ENCODE peak calls at places on chromosomes 6 and 20, in seven cellular contexts. F is adrenal gland, G is stomach, P is sigmoid colon, S is IMR-90, M is GM12892, J is heart left ventricle. Q is an unnamed sample.

GRCh38 chr6:152094992-152095592 is 287.6 kb downstream of the ESR1 start:
- DNase-seq in M (no peak), F (peak), G (peak), S (peak), P (peak), J (peak), Q (peak)

GRCh38 chr6:14117158-14118090 is at the start of gene CD83:
- DNase-seq in F (peak), J (peak), M (peak), S (peak), P (peak), G (peak), Q (peak)

GRCh38 chr20:35698298-35699126 is 640 bp downstream of the NFS1 start:
- DNase-seq in P (peak), F (peak), G (peak), J (peak), S (no peak), M (no peak), Q (no peak)

GRCh38 chr6:31582230-31582601 is at the start of gene LTB:
- DNase-seq in J (no peak), G (no peak), M (no peak), S (no peak), F (no peak), P (no peak), Q (no peak)

GRCh38 chr6:108510461-108511319 is 50.0 kb upstream of the FOXO3 start:
- DNase-seq in J (no peak), P (no peak), M (no peak), F (no peak), S (no peak), G (no peak), Q (no peak)

GRCh38 chr6:134145786-134146185 is 93.4 kb upstream of the SLC2A12 start:
- DNase-seq in J (no peak), G (no peak), P (no peak), M (no peak), S (peak), F (peak), Q (no peak)

GRCh38 chr6:106963544-106963943 is 11.0 kb downstream of the CD24 start:
- DNase-seq in G (no peak), P (no peak), F (no peak), J (no peak), S (no peak), M (no peak), Q (no peak)

GRCh38 chr6:36350681-36351091 is 14.0 kb upstream of the BNIP5 start:
- DNase-seq in G (peak), P (no peak), S (peak), F (peak), M (no peak), J (no peak), Q (no peak)

GRCh38 chr20:1867495-1868260 is 27.5 kb upstream of the SIRPA start:
- DNase-seq in F (no peak), G (no peak), M (no peak), P (no peak), S (no peak), J (no peak), Q (no peak)

GRCh38 chr6:14831922-14832321 is 413.9 kb upstream of the JARID2 start:
- DNase-seq in J (no peak), F (no peak), S (no peak), P (no peak), G (no peak), M (no peak), Q (no peak)

GRCh38 chr6:116255246-116255800 is 1.4 kb upstream of the TSPYL4 start:
- DNase-seq in G (no peak), S (no peak), P (no peak), M (no peak), F (peak), J (no peak), Q (no peak)

GRCh38 chr20:11907621-11908020 is 10.1 kb upstream of the BTBD3 start:
- DNase-seq in S (peak), P (no peak), F (no peak), G (no peak), M (no peak), J (no peak), Q (no peak)

GRCh38 chr6:38195113-38195635 is 375.6 kb downstream of the ZFAND3 start:
- DNase-seq in M (no peak), S (no peak), F (no peak), J (no peak), G (peak), P (no peak), Q (no peak)

GRCh38 chr6:14243617-14244016 is 126.0 kb downstream of the CD83 start:
- DNase-seq in M (no peak), G (no peak), S (no peak), F (no peak), P (no peak), J (no peak), Q (no peak)

GRCh38 chr6:126367849-126368248 is 27.9 kb downstream of the CENPW start:
- DNase-seq in P (no peak), G (no peak), S (no peak), J (no peak), F (no peak), M (no peak), Q (no peak)

GRCh38 chr6:129140571-129140970 is 257.6 kb downstream of the LAMA2 start:
- DNase-seq in F (no peak), J (peak), P (peak), G (no peak), M (no peak), S (peak), Q (no peak)

GRCh38 chr6:34092631-34093030 is 53.3 kb downstream of the GRM4 start:
- DNase-seq in J (no peak), S (no peak), F (no peak), P (no peak), G (no peak), M (no peak), Q (no peak)

GRCh38 chr6:16007146-16007545 is 121.7 kb upstream of the MYLIP start:
- DNase-seq in P (no peak), F (no peak), J (no peak), M (no peak), S (no peak), G (no peak), Q (no peak)

GRCh38 chr6:54431466-54431865 is 123.2 kb downstream of the TINAG start:
- DNase-seq in G (no peak), F (no peak), M (no peak), J (no peak), P (no peak), S (peak), Q (no peak)

GRCh38 chr6:13267142-13267621 is 61.2 kb downstream of the TBC1D7 start:
- DNase-seq in J (no peak), P (no peak), S (no peak), M (no peak), G (no peak), F (no peak), Q (no peak)

GRCh38 chr6:129844118-129844891 is 16.8 kb downstream of the TMEM244 start:
- DNase-seq in G (no peak), F (no peak), M (no peak), J (no peak), P (no peak), S (peak), Q (peak)

GRCh38 chr20:10783660-10784336 is 110.0 kb upstream of the JAG1 start:
- DNase-seq in J (no peak), G (no peak), S (no peak), M (no peak), F (no peak), P (no peak), Q (no peak)

GRCh38 chr6:162485464-162485863 is 242.1 kb downstream of the PRKN start:
- DNase-seq in J (no peak), M (no peak), P (no peak), G (no peak), F (no peak), S (no peak), Q (no peak)

GRCh38 chr20:24584078-24584477 is 114.6 kb downstream of the SYNDIG1 start:
- DNase-seq in S (no peak), J (no peak), P (no peak), G (no peak), F (no peak), M (no peak), Q (no peak)

GRCh38 chr6:110874880-110875547 is 429 bp downstream of the AMD1 start:
- DNase-seq in P (peak), S (no peak), M (no peak), J (no peak), F (peak), G (peak), Q (no peak)

GRCh38 chr6:38997128-38997761 is 51.3 kb upstream of the GLP1R start:
- DNase-seq in M (no peak), P (no peak), G (peak), S (peak), J (peak), F (peak), Q (no peak)

GRCh38 chr6:39172377-39172757 is 56.9 kb downstream of the KCNK5 start:
- DNase-seq in J (no peak), S (no peak), P (no peak), M (no peak), F (no peak), G (peak), Q (no peak)

GRCh38 chr20:41200446-41201202 is 63.3 kb downstream of the PLCG1 start:
- DNase-seq in F (no peak), M (no peak), P (no peak), G (no peak), J (no peak), S (no peak), Q (no peak)

GRCh38 chr20:45095753-45096371 is 5.1 kb downstream of the KCNS1 start:
- DNase-seq in P (no peak), J (peak), M (peak), S (peak), G (peak), F (peak), Q (peak)

GRCh38 chr6:125097186-125097585 is 56.4 kb upstream of the TPD52L1 start:
- DNase-seq in M (no peak), G (no peak), J (no peak), S (no peak), P (no peak), F (no peak), Q (no peak)

GRCh38 chr6:78746457-78746856 is 120.9 kb upstream of the IRAK1BP1 start:
- DNase-seq in P (no peak), F (no peak), J (no peak), G (no peak), M (no peak), S (peak), Q (no peak)

GRCh38 chr6:132687306-132687705 is 26.5 kb downstream of the VNN1 start:
- DNase-seq in S (peak), P (no peak), M (no peak), J (no peak), F (no peak), G (no peak), Q (peak)

GRCh38 chr20:34907616-34908469 is 31.4 kb downstream of the ACSS2 start:
- DNase-seq in J (peak), M (no peak), P (no peak), G (peak), F (peak), S (peak), Q (peak)

GRCh38 chr20:35762461-35762860 is 9.4 kb upstream of the PHF20 start:
- DNase-seq in F (no peak), J (no peak), S (no peak), G (no peak), P (no peak), M (no peak), Q (no peak)

GRCh38 chr20:3483309-3483708 is 12.5 kb downstream of the ATRN start:
- DNase-seq in F (no peak), G (no peak), S (no peak), P (no peak), J (no peak), M (no peak), Q (no peak)

GRCh38 chr6:128521302-128521632 is 868 bp upstream of the PTPRK start:
- DNase-seq in J (no peak), P (no peak), S (no peak), G (no peak), F (peak), M (no peak), Q (no peak)

GRCh38 chr6:139748353-139749146 is 374.1 kb upstream of the CITED2 start:
- DNase-seq in M (no peak), G (no peak), J (no peak), P (no peak), S (peak), F (peak), Q (no peak)

GRCh38 chr20:47421076-47421475 is 64.6 kb upstream of the ZMYND8 start:
- DNase-seq in J (no peak), S (no peak), F (no peak), M (no peak), P (no peak), G (no peak), Q (no peak)

GRCh38 chr20:63217706-63218105 is 1.8 kb upstream of the YTHDF1 start:
- DNase-seq in J (no peak), P (no peak), F (no peak), M (no peak), G (no peak), S (no peak), Q (no peak)

GRCh38 chr20:63214514-63214913 is 1.4 kb downstream of the YTHDF1 start:
- DNase-seq in M (no peak), G (no peak), F (no peak), S (no peak), J (no peak), P (no peak), Q (no peak)

GRCh38 chr20:63215101-63216040 is 560 bp downstream of the YTHDF1 start:
- DNase-seq in P (no peak), F (peak), G (no peak), J (peak), M (no peak), S (peak), Q (peak)

GRCh38 chr20:63216849-63217471 is 1.0 kb upstream of the YTHDF1 start:
- DNase-seq in P (no peak), F (no peak), S (no peak), G (no peak), J (no peak), M (no peak), Q (no peak)

GRCh38 chr20:63216041-63216848 is at the start of gene YTHDF1:
- DNase-seq in M (peak), J (peak), P (peak), G (peak), S (peak), F (peak), Q (peak)
- TF ChIP-seq POLR2A in M (peak), J (no peak), P (no peak), G (no peak), S (peak), F (peak), Q (peak)

GRCh38 chr6:142913036-142913510 is 31.9 kb downstream of the HIVEP2 start:
- DNase-seq in P (no peak), J (no peak), G (no peak), M (no peak), F (no peak), S (no peak), Q (no peak)

GRCh38 chr6:142915129-142915697 is 29.8 kb downstream of the HIVEP2 start:
- DNase-seq in M (no peak), G (no peak), F (no peak), S (no peak), P (no peak), J (no peak), Q (no peak)

GRCh38 chr6:142914371-142914770 is 30.6 kb downstream of the HIVEP2 start:
- DNase-seq in M (no peak), S (no peak), P (no peak), J (no peak), F (no peak), G (no peak), Q (no peak)

GRCh38 chr6:142912125-142912524 is 32.9 kb downstream of the HIVEP2 start:
- DNase-seq in F (no peak), S (no peak), G (no peak), M (no peak), J (no peak), P (no peak), Q (no peak)

GRCh38 chr6:142913511-142914047 is 31.4 kb downstream of the HIVEP2 start:
- DNase-seq in S (no peak), J (no peak), F (peak), P (no peak), M (peak), G (no peak), Q (no peak)
- TF ChIP-seq POLR2A in S (no peak), J (no peak), F (no peak), P (no peak), M (peak), G (no peak), Q (no peak)

DNA sequence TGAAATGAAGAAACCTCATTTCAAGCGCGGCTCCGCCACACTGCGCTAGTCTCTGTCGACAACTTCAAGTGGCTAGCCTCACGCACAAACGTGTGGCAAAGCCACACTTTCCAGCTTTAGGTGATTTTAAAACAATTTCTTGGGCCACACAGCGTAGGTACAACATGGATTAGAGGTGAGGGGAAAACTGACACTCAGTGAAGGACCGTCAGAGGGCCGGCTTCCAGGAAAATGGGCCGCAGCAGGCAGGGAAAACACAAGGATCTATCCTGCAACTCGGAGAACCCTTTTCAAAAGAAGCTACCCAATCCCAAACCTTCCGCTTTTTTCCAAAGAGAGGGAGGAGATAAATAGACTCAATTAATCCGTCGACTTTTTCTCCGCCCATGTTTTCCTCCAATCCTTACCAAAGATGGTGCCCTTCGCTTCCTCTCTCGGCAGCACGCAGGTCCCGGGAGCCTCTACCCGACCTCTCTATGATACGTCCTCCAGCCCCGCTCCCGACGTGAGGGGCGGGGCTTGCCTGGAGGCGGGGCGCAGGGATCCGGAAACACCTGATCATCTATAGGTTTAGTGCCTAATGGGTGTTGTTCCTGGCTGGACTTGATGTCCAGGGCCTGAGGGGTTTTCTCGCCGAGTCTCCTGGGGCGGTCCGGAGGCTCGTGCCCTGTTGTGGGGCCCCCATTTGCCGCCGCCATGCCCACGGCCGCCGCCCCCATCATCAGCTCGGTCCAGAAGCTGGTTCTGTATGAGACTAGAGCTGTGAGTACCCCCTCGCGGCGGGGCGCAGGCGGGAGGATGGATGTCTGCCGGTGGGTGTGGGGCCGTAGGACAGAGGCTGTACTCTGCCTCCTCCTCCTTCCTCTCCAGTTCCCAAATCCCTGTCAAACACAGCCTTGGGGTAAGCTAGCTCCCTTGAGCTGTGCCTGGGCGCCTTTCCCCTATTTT is at the start of the genes AK9 and FIG4:
- DNase-seq in S (peak), G (peak), P (peak), J (peak), F (peak), M (peak), Q (peak)
- TF ChIP-seq POLR2A in S (peak), G (peak), P (peak), J (no peak), F (peak), M (peak), Q (peak)

GRCh38 chr6:20318851-20319387 is 82.8 kb upstream of the E2F3 start:
- DNase-seq in G (no peak), M (no peak), F (no peak), P (no peak), J (no peak), S (no peak), Q (no peak)

GRCh38 chr6:20317430-20317829 is 84.2 kb upstream of the E2F3 start:
- DNase-seq in F (no peak), J (no peak), S (no peak), P (no peak), G (no peak), M (no peak), Q (no peak)

GRCh38 chr6:20315456-20315855 is 86.2 kb upstream of the E2F3 start:
- DNase-seq in M (no peak), G (no peak), S (no peak), P (no peak), J (no peak), F (no peak), Q (no peak)

GRCh38 chr6:20313960-20314530 is 87.6 kb upstream of the E2F3 start:
- DNase-seq in M (no peak), P (no peak), J (no peak), F (no peak), S (no peak), G (no peak), Q (no peak)

DNA sequence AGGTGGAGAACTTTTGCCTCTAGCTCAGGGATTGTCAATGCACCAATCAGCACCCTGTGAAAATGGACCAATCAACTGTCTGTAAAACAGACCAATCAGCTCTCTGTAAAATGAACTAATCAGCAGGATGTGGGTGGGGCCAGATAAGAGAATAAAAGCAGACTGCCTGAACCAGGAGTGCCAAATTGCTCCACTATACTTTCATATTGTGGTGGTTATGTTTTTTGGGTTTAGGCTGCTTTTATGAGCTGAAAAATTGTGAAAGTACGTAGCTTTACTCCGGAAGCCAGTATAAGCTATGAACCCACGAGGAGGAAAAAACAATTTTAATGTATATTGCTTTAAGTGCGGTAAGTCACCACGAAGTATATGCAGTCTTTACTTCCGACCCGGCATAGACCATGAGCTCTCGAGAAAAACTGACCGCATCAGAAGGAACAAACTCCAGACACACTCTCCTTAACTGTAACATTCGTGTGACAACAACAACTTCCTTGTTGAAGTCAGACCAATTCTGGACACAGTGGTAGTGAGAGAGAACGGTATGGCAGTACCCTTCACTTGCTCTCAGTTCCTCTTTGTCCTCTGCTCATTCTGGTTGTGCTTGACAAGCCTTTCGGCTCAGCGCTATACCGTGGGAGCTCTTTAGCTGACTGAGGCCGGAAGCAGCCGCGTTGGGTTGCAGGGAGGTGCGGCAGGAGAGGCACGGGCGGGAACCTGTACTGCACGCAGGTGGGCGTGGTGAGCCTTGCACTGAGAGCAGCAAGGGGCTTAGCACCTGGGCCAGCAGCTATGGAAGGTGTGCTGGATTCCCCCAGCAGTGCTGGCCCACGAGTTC is 81.9 kb upstream of the E2F3 start:
- DNase-seq in J (peak), G (peak), P (no peak), S (no peak), M (peak), F (peak), Q (no peak)
- TF ChIP-seq POLR2A in J (no peak), G (no peak), P (no peak), S (no peak), M (peak), F (no peak), Q (no peak)

DNA sequence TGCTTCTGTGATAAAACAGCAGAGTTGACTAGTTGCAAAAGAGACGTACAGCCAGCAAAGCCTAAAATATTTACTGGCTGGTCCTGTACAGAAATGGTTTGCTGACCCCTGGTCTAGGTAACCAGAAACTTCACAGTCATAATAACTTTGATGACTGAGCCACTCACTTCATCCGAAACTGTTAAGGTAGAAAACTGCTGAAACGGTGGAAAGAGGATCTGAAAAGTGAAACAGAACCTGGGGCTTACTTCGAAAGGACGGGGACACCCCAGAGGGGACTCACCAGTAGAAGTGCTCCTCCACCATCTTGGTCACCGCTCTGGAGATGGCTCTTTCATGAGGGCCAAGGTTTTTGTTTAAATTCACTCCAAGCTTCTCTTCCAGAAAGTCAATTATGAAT is 16.4 kb downstream of the FAXC start:
- DNase-seq in P (no peak), F (no peak), S (no peak), M (peak), J (no peak), G (no peak), Q (no peak)
- TF ChIP-seq POLR2A in P (no peak), F (no peak), S (no peak), M (no peak), J (no peak), G (no peak), Q (no peak)

Q was measured in H54.